ENCODE peak calls at places on chromosomes 12 and 14, in six cellular contexts. F, T, J, R, H and Q are unnamed samples.

GRCh38 chr12:101642115-101643067 is 47.6 kb downstream of the MYBPC1 start:
- DNase-seq in R (no peak), F (no peak), T (no peak), H (peak), J (no peak), Q (no peak)

GRCh38 chr14:50342211-50343080 is 30.3 kb downstream of the DMAC2L start:
- DNase-seq in R (peak), F (no peak), T (peak), H (peak), J (peak), Q (peak)

GRCh38 chr14:100534528-100535286 is 52.5 kb downstream of the BEGAIN start:
- DNase-seq in J (peak), T (no peak), R (peak), H (peak), F (no peak), Q (peak)

GRCh38 chr12:97404549-97404948 is 58.1 kb upstream of the RMST start:
- DNase-seq in J (no peak), R (no peak), H (peak), T (no peak), F (no peak), Q (no peak)

GRCh38 chr12:24499151-24500146 is 449.5 kb downstream of the BCAT1 start:
- DNase-seq in H (no peak), F (no peak), R (no peak), J (no peak), T (no peak), Q (no peak)

GRCh38 chr14:104856157-104856868 is 8.8 kb upstream of the CEP170B start:
- DNase-seq in T (no peak), H (no peak), R (no peak), J (no peak), F (no peak), Q (no peak)

GRCh38 chr12:132489078-132489601 is 811 bp upstream of the FBRSL1 start:
- DNase-seq in F (no peak), J (peak), T (peak), H (no peak), R (peak), Q (no peak)

GRCh38 chr12:95963104-95963503 is 20.0 kb downstream of the AMDHD1 start:
- DNase-seq in T (no peak), F (no peak), H (no peak), J (no peak), R (no peak), Q (no peak)

GRCh38 chr12:76634074-76634570 is 74.6 kb upstream of the OSBPL8 start:
- DNase-seq in R (no peak), F (no peak), H (no peak), J (no peak), T (no peak), Q (no peak)

GRCh38 chr12:5039815-5040214 is 3.9 kb upstream of the KCNA5 start:
- DNase-seq in R (no peak), T (no peak), F (no peak), J (no peak), H (no peak), Q (no peak)

GRCh38 chr14:101187816-101188570 is 284.5 kb upstream of the RTL1 start:
- DNase-seq in T (no peak), H (peak), J (no peak), F (no peak), R (peak), Q (peak)

GRCh38 chr14:50060871-50061663 is 55.3 kb downstream of the VCPKMT start:
- DNase-seq in H (peak), R (peak), T (peak), J (peak), F (no peak), Q (peak)

GRCh38 chr12:24599737-24600136 is 349.2 kb downstream of the BCAT1 start:
- DNase-seq in F (no peak), J (no peak), H (no peak), T (no peak), R (no peak), Q (no peak)

GRCh38 chr14:101593411-101594181 is 32.3 kb downstream of the DIO3 start:
- DNase-seq in J (no peak), H (no peak), R (no peak), T (no peak), F (no peak), Q (no peak)

GRCh38 chr12:94147991-94148840 is at the start of gene PLXNC1:
- DNase-seq in J (no peak), T (peak), F (peak), H (peak), R (peak), Q (peak)

GRCh38 chr14:94174622-94175402 is 690 bp downstream of the PPP4R4 start:
- DNase-seq in R (peak), F (no peak), T (peak), H (peak), J (peak), Q (peak)

GRCh38 chr14:39265741-39266588 is 32.2 kb downstream of the MIA2 start:
- DNase-seq in T (peak), R (no peak), F (no peak), H (no peak), J (no peak), Q (no peak)

GRCh38 chr12:27504506-27504905 is 19.5 kb upstream of the PPFIBP1 start:
- DNase-seq in R (no peak), T (no peak), H (no peak), J (no peak), F (no peak), Q (no peak)

GRCh38 chr12:94535614-94535932 is 75.9 kb upstream of the CEP83 start:
- DNase-seq in H (peak), R (no peak), F (no peak), T (no peak), J (no peak), Q (no peak)

GRCh38 chr12:48683534-48683933 is 1.5 kb upstream of the KANSL2 start:
- DNase-seq in R (no peak), H (no peak), J (no peak), F (no peak), T (no peak), Q (no peak)

GRCh38 chr12:48682927-48683326 is 889 bp upstream of the KANSL2 start:
- DNase-seq in F (no peak), T (no peak), R (no peak), J (no peak), H (no peak), Q (no peak)

GRCh38 chr12:48681416-48681737 is 661 bp downstream of the KANSL2 start:
- DNase-seq in J (no peak), F (no peak), T (no peak), H (no peak), R (no peak), Q (no peak)

GRCh38 chr12:48680861-48681260 is 1.2 kb downstream of the KANSL2 start:
- DNase-seq in J (no peak), H (no peak), F (no peak), T (no peak), R (no peak), Q (no peak)

DNA sequence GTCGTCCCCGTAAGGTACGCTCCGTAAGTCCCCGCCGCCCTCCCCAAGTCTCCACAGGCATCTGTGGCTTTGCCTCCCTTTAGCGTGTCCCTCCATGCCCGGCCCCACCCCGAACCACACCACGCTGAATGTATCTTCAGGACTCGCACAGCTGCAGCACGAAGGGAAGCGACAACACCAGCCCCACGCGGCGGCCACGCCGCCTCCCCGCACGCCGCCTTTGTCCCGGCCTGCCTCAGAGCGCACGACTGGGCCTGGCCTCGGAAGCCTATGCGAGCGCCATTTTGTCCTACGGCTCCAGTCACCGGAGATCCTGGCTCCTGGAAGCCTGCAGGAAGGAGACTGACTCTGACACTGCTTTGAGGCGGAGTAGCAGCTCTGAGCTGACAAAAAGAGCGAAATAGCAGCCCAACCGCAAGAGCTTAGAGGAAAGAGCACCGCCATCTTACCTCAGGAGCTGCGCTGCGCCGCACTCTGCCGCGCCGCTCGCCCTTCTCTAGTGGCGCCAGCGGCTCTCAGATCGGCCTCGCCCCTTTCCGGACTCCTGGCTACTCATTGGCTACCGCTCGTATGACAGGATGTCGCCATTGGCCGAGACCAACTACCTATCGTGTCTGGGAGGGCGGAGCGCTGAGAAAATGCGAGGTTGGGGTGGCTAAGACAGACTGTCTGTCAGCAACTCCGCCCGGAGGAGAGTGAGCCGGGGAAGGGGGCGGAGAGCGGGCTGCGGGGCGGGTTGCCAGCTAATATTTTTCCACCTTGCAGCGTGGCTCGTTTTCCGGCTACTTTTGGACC is at the start of gene KANSL2:
- DNase-seq in T (peak), J (peak), H (peak), F (peak), R (peak), Q (peak)
- TF ChIP-seq POLR2A in T (peak), J (peak), H (peak), F (peak), R (peak), Q (peak)

GRCh38 chr14:92088494-92088893 is 17.9 kb downstream of the ATXN3 start:
- DNase-seq in J (no peak), T (no peak), H (no peak), R (no peak), F (no peak), Q (no peak)
- H3K27ac ChIP-seq in J (no peak), T (no peak), H (no peak), R (no peak), F (no peak), Q (no peak)

DNA sequence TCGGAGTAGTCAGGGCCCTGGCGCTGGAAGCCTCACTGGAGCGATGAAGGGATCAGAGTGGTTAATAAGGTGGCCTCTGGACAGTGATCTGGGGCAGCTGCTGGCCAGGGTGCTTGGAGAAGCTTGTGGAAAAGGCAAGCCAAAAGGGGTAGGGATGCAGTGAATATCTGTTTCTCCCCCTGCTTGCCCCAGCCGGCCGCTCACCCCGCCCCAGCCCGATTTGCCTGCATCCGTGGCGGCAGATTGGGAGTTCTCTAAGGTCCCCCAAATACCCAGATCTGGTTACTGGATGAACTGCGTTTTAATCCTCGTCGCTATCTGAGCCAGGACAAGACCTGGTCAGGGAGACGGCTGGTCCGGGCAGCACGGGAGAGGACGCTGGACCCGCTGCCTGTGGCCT is 7.2 kb upstream of the HOXC6 start:
- DNase-seq in F (no peak), J (no peak), H (no peak), T (no peak), R (peak), Q (no peak)
- H3K4me3 ChIP-seq in F (no peak), J (no peak), H (no peak), T (no peak), R (peak), Q (no peak)

GRCh38 chr12:69619050-69619449 is 8.3 kb upstream of the LRRC10 start:
- DNase-seq in H (no peak), J (no peak), R (no peak), T (no peak), F (no peak), Q (no peak)

GRCh38 chr12:69620077-69620476 is 9.4 kb upstream of the LRRC10 start:
- DNase-seq in T (no peak), R (no peak), F (no peak), J (no peak), H (no peak), Q (no peak)

GRCh38 chr12:69621551-69621950 is 10.8 kb upstream of the LRRC10 start:
- DNase-seq in R (no peak), J (no peak), T (no peak), F (no peak), H (no peak), Q (no peak)

GRCh38 chr12:69620921-69621320 is 10.2 kb upstream of the LRRC10 start:
- DNase-seq in F (no peak), T (no peak), J (no peak), R (no peak), H (no peak), Q (no peak)

GRCh38 chr12:69623970-69624369 is 13.3 kb upstream of the LRRC10 start:
- DNase-seq in H (peak), T (peak), J (no peak), R (peak), F (no peak), Q (no peak)
- TF ChIP-seq POLR2A in H (no peak), T (no peak), J (no peak), R (no peak), F (no peak), Q (no peak)

DNA sequence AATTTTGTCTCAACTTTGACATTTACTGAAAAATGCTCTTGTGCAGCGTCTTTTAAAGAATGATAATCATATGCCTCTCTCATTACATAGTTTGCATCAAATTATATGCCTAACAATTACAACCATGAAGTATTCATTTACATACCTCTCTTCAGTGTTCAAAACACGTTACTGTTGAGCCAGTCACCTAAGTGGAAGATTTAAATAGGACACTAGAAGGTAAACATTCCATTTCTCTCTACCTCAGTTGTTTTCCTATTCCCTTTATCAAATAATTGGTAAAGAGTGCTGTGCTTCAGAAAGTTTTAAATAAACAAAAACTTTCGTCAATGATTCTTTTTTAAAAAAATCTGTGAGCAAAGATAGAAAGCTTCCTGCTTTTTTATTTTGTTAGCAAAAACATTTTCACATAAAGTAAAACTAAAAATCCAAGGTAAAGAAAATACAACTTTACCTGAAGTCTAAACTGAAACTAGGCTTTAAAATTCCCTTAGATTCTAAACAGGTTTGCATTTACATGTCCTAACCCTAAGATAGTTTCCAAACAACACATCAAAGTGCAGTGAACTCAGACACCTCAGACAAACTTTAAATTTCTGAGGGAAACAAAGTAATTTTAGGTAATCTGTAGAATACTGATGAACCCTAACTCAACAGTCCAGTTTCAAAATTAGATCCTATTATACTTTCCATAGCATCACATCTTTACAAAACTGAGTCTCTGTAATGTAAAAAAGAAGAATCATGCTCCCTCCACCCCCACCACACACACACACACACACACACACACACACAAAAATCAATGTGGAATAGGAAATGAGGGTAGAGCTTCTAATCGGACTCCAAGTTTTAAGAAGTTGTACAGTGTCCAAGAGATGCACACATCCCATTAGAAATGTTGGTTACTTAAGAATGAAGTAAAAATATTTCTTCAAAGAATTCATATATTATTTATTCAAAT is 46.2 kb downstream of the PAWR start:
- DNase-seq in H (no peak), T (no peak), R (no peak), J (no peak), F (no peak), Q (no peak)
- H3K27ac ChIP-seq in H (no peak), T (no peak), R (no peak), J (no peak), F (no peak), Q (no peak)

GRCh38 chr12:57834086-57834876 is 12.2 kb downstream of the CTDSP2 start:
- DNase-seq in T (no peak), R (no peak), J (no peak), F (no peak), H (no peak), Q (no peak)

GRCh38 chr12:57838594-57839302 is 7.8 kb downstream of the CTDSP2 start:
- DNase-seq in H (no peak), R (no peak), T (no peak), F (no peak), J (no peak), Q (no peak)

GRCh38 chr12:57837779-57838562 is 8.6 kb downstream of the CTDSP2 start:
- DNase-seq in F (no peak), J (no peak), H (no peak), T (peak), R (no peak), Q (peak)

GRCh38 chr12:57835366-57836288 is 10.9 kb downstream of the CTDSP2 start:
- DNase-seq in J (no peak), F (no peak), T (no peak), R (no peak), H (no peak), Q (no peak)

GRCh38 chr12:57836442-57837375 is 9.8 kb downstream of the CTDSP2 start:
- DNase-seq in J (peak), F (no peak), R (peak), T (peak), H (peak), Q (peak)
- H3K4me3 ChIP-seq in J (no peak), F (peak), R (peak), T (peak), H (no peak), Q (peak)

DNA sequence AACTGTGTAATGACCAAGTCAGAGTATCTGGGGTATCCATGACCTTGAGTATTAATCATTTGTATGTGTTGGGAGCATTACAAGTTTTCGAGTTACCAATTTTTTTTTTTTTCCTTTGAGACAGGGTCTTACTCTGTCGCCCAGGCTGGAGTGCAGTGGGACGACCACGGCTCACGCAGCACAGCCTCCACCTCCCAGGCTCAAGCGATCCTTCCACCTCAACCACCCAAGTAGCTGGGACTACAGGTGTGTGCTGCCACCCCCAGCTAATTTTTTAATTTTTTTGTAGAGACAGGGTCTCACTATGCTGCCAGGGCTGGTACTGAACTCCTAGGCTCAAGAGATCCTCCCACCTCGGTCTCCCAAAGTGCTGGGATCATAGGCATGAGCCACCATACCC is 19.7 kb downstream of the SSH1 start:
- DNase-seq in R (no peak), J (no peak), F (no peak), H (no peak), T (no peak), Q (no peak)
- TF ChIP-seq POLR2A in R (no peak), J (no peak), F (no peak), H (no peak), T (no peak), Q (no peak)

DNA sequence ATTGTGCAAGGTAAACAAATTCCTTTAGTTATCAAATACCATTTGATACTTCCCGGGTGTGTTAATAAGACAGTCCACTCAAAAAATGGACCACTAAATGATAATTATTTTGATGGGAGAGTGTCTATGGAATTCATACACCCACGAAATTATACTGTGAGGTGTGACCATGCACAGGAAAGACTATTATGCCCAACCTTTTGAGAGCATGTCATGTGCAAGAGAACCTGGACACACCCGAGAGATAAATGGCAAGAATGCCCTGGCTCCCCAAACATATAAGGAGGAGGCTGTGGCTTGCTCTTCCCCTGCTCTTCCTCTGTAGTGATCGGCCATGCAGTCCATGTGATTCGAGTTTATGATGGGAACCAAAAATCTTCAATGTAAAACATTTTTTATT is 119.5 kb upstream of the BCL2L14 start:
- DNase-seq in T (no peak), J (no peak), F (no peak), R (no peak), H (no peak), Q (no peak)
- H3K27ac ChIP-seq in T (no peak), J (no peak), F (no peak), R (no peak), H (no peak), Q (no peak)